ENCODE peak calls at places on chromosome 3, in six cellular contexts. I is H1, Z is IMR-90, U is mesenchymal stem cell, C is trophoblast cell, G is H9. A is an unnamed sample.
A peak's percentile ranks its signal among the peaks of the same experiment; 100 is the strongest.

GRCh38 chr3:98732239-98733054 is 30.7 kb upstream of the ST3GAL6 start:
- DNase-seq in I (peak; percentile 31), C (peak; percentile 61), Z (no peak), U (peak; percentile 60), G (peak; percentile 72), A (peak; percentile 56)

GRCh38 chr3:188881954-188882641 is 289.7 kb upstream of the TPRG1 start:
- DNase-seq in I (no peak), G (no peak), Z (peak; percentile 95), C (peak; percentile 85), U (peak; percentile 89), A (no peak)

GRCh38 chr3:53286727-53287412 is 31.0 kb upstream of the TKT start:
- DNase-seq in G (peak; percentile 73), U (peak; percentile 74), C (no peak), I (no peak), Z (peak; percentile 76), A (no peak)

GRCh38 chr3:57127849-57128566 is 37.1 kb downstream of the IL17RD start:
- DNase-seq in U (peak; percentile 36), I (no peak), G (no peak), Z (no peak), C (no peak), A (no peak)

GRCh38 chr3:124119056-124119721 is 127.3 kb upstream of the ROPN1 start:
- DNase-seq in G (no peak), U (no peak), I (no peak), C (no peak), Z (peak; percentile 88), A (no peak)

GRCh38 chr3:61928020-61928419 is 366.6 kb downstream of the PTPRG start:
- DNase-seq in U (no peak), G (no peak), Z (peak; percentile 7), I (no peak), C (no peak), A (no peak)

GRCh38 chr3:51242939-51243338 is 142.2 kb upstream of the MANF start:
- DNase-seq in Z (no peak), C (no peak), I (no peak), U (no peak), G (no peak), A (no peak)

GRCh38 chr3:133568294-133569014 is 5.0 kb upstream of the CDV3 start:
- DNase-seq in G (no peak), U (peak; percentile 90), C (peak; percentile 92), Z (peak; percentile 92), I (no peak), A (no peak)

GRCh38 chr3:113287818-113288648 is 76.7 kb downstream of the BOC start:
- DNase-seq in C (peak; percentile 84), U (peak; percentile 77), G (no peak), Z (peak; percentile 72), I (no peak), A (peak; percentile 68)

GRCh38 chr3:9703736-9704342 is at the start of gene CPNE9:
- DNase-seq in C (peak; percentile 5), I (no peak), Z (no peak), U (no peak), G (peak; percentile 41), A (no peak)

GRCh38 chr3:9248232-9249191 is 934 bp downstream of the SRGAP3 start:
- DNase-seq in Z (no peak), G (peak; percentile 27), I (no peak), U (no peak), C (no peak), A (no peak)

GRCh38 chr3:19898725-19899124 is 35.3 kb downstream of the EFHB start:
- DNase-seq in I (no peak), C (no peak), G (no peak), Z (peak; percentile 8), U (no peak), A (no peak)

GRCh38 chr3:170220871-170221270 is 1.4 kb upstream of the PRKCI start:
- DNase-seq in I (no peak), C (peak; percentile 61), Z (peak; percentile 75), G (no peak), U (peak; percentile 50), A (no peak)

DNA sequence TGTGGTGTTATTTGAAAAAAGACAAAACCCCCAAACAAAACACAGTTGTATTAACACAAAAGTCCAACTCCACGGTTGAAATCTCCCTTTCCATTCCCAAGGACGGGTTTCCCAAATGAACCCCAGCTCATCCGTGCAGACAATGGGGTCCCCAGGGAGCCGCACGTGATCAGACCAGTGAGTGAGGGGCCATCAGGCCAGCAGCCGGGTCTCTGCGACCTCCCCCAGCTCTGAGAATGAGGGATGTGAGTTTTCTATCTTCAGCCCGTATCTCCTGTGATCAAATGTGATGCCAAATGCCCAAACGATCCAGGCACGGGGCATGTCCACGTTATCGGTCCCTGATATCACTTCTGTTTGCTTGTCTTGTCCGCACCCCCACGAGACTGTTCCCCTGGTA is 138.0 kb downstream of the OPA1 start:
- DNase-seq in U (no peak), I (no peak), C (no peak), G (no peak), Z (no peak), A (no peak)
- H2AFZ ChIP-seq in U (no peak overlapping the region), I (peak overlapping the region; percentile 52), C (no peak overlapping the region), G (no peak overlapping the region), Z (no peak overlapping the region), A (peak overlapping the region; percentile 54)

GRCh38 chr3:105353485-105354161 is 13.1 kb upstream of the ALCAM start:
- DNase-seq in I (no peak), U (peak; percentile 48), Z (peak; percentile 64), C (peak; percentile 42), G (peak; percentile 63), A (no peak)

GRCh38 chr3:105352976-105353375 is 13.7 kb upstream of the ALCAM start:
- DNase-seq in G (no peak), I (no peak), Z (peak; percentile 58), U (peak; percentile 33), C (peak; percentile 27), A (no peak)

GRCh38 chr3:105356988-105357387 is 9.7 kb upstream of the ALCAM start:
- DNase-seq in G (no peak), C (no peak), Z (no peak), I (no peak), U (no peak), A (no peak)

GRCh38 chr3:105355355-105356063 is 11.2 kb upstream of the ALCAM start:
- DNase-seq in Z (peak; percentile 74), C (peak; percentile 16), U (peak; percentile 81), I (no peak), G (no peak), A (no peak)

GRCh38 chr3:105354429-105354828 is 12.3 kb upstream of the ALCAM start:
- DNase-seq in Z (no peak), G (peak; percentile 59), C (peak; percentile 62), I (no peak), U (peak; percentile 18), A (no peak)
- H4K8ac ChIP-seq in Z (peak overlapping the region; percentile 97), G (no peak overlapping the region), C (peak overlapping the region; percentile 44), I (no peak overlapping the region), U (no peak overlapping the region), A (no peak overlapping the region)

DNA sequence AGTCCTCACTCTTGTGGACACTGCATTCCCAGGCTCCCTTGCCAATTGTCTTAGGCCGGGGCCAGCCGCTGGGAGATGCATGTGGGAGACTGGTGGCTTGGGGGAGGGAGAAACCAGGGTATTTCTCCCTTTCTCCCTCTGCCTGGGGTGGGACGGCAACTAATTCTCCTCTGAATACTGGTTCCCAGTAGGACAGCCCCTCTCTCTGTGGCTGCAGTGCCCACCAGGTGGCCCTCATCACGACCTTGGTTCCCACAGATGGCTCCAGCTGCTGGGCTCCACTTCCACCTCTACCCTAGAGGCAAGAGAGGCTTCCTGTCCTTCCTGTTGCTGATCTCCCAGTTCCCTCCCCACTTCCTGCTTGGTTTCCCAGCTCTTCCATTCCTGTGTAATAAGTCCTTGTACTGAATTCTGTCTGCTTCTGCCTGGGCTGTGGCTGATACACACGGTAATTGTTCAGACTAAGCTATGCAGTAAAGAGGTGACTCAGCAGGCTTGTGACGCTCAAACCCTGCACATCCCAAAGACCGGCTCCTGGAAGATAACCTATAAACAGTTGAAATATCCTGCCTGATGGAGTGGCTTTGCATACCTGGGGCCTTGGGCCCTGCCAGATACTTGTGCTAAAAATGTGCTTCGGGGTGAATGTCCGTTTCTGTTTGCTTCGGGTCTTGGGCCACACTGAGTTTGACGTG is 20.4 kb upstream of the COPG1 start:
- DNase-seq in I (no peak), Z (peak; percentile 88), C (peak; percentile 63), G (peak; percentile 69), U (peak; percentile 86), A (no peak)
- H2AFZ ChIP-seq in I (peak overlapping the region; percentile 81), Z (peak overlapping the region; percentile 90), C (peak overlapping the region; percentile 32), G (peak overlapping the region; percentile 49), U (peak overlapping the region; percentile 96), A (peak overlapping the region; percentile 84)

GRCh38 chr3:125310623-125311076 is 64.5 kb downstream of the ZNF148 start:
- DNase-seq in U (no peak), C (peak; percentile 43), G (no peak), I (no peak), Z (no peak), A (no peak)

GRCh38 chr3:125302932-125303331 is 72.2 kb downstream of the ZNF148 start:
- DNase-seq in I (no peak), Z (peak; percentile 60), C (no peak), U (no peak), G (no peak), A (no peak)

DNA sequence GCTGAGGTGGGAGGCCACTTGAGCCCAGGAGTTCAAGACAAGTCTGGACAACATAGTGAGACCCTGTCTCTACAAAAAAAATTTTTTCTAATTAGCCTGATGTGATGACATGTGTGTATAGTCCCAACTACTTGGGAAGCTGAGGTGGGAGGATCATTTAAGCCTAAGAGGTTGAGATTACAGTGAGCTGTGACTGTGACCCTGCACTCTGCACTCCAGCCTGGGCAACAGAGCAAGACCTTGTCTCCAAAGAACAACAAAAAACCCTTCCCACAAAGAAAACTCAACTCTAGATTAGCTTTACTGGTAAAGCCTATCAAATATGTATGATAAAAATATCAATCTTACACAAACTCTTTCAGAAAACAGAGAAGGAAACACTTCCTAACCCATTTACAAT is 68.5 kb downstream of the ZNF148 start:
- DNase-seq in I (no peak), U (no peak), Z (no peak), G (no peak), C (no peak), A (no peak)
- H4K8ac ChIP-seq in I (no peak overlapping the region), U (no peak overlapping the region), Z (no peak overlapping the region), G (no peak overlapping the region), C (no peak overlapping the region), A (no peak overlapping the region)

GRCh38 chr3:60600848-60601247 is 650.4 kb downstream of the FHIT start:
- DNase-seq in C (no peak), I (no peak), G (no peak), U (no peak), Z (no peak), A (no peak)
- H2AFZ ChIP-seq in C (no peak overlapping the region), I (peak overlapping the region; percentile 70), G (no peak overlapping the region), U (no peak overlapping the region), Z (no peak overlapping the region), A (no peak overlapping the region)

A was measured in neuronal stem cell.